ENCODE peak calls at places on chromosomes 6 and 20, in four cellular contexts. One of them, this sample, is unnamed.
A peak's percentile ranks its signal among the peaks of the same experiment; 100 is the strongest.

GRCh38 chr6:34149831-34150400 is 4.0 kb upstream of the GRM4 start:
- DNase-seq in astrocyte of the hippocampus: no peak
- DNase-seq in tibial artery: peak; percentile 38
- DNase-seq in lower leg skin: no peak
- DNase-seq in this sample: no peak

GRCh38 chr6:107115695-107116327 is 496 bp upstream of the BEND3 start:
- DNase-seq in astrocyte of the hippocampus: peak; percentile 71
- DNase-seq in tibial artery: no peak
- DNase-seq in lower leg skin: no peak
- DNase-seq in this sample: peak; percentile 20

GRCh38 chr20:50728981-50729874 is 2.2 kb upstream of the PARD6B start:
- DNase-seq in astrocyte of the hippocampus: no peak
- DNase-seq in tibial artery: peak; percentile 59
- DNase-seq in lower leg skin: peak; percentile 47
- DNase-seq in this sample: no peak

GRCh38 chr20:19784511-19785172 is 26.6 kb downstream of the RIN2 start:
- DNase-seq in astrocyte of the hippocampus: peak; percentile 90
- DNase-seq in tibial artery: no peak
- DNase-seq in lower leg skin: peak; percentile 60
- DNase-seq in this sample: peak; percentile 35

GRCh38 chr20:8194721-8195120 is 62.7 kb downstream of the PLCB1 start:
- DNase-seq in astrocyte of the hippocampus: no peak
- DNase-seq in tibial artery: no peak
- DNase-seq in lower leg skin: no peak
- DNase-seq in this sample: no peak

GRCh38 chr6:166955865-166956443 is 396 bp downstream of the RNASET2 start:
- DNase-seq in astrocyte of the hippocampus: no peak
- DNase-seq in tibial artery: no peak
- DNase-seq in lower leg skin: no peak
- DNase-seq in this sample: no peak

GRCh38 chr20:51121901-51122412 is 99.0 kb upstream of the KCNG1 start:
- DNase-seq in astrocyte of the hippocampus: peak; percentile 30
- DNase-seq in tibial artery: no peak
- DNase-seq in lower leg skin: no peak
- DNase-seq in this sample: no peak

GRCh38 chr6:131065112-131065823 is 2.2 kb upstream of the EPB41L2 start:
- DNase-seq in astrocyte of the hippocampus: no peak
- DNase-seq in tibial artery: no peak
- DNase-seq in lower leg skin: no peak
- DNase-seq in this sample: no peak

GRCh38 chr6:34484391-34484790 is 18.5 kb downstream of the PACSIN1 start:
- DNase-seq in astrocyte of the hippocampus: no peak
- DNase-seq in tibial artery: no peak
- DNase-seq in lower leg skin: no peak
- DNase-seq in this sample: no peak

GRCh38 chr20:24701027-24701426 is 231.6 kb downstream of the SYNDIG1 start:
- DNase-seq in astrocyte of the hippocampus: no peak
- DNase-seq in tibial artery: peak; percentile 43
- DNase-seq in lower leg skin: peak; percentile 1
- DNase-seq in this sample: no peak

GRCh38 chr6:168494726-168495125 is 53.7 kb downstream of the SMOC2 start:
- DNase-seq in astrocyte of the hippocampus: no peak
- DNase-seq in tibial artery: no peak
- DNase-seq in lower leg skin: no peak
- DNase-seq in this sample: no peak

GRCh38 chr6:127879685-127880084 is 21.2 kb downstream of the THEMIS start:
- DNase-seq in astrocyte of the hippocampus: peak; percentile 22
- DNase-seq in tibial artery: no peak
- DNase-seq in lower leg skin: no peak
- DNase-seq in this sample: no peak

GRCh38 chr6:156804402-156804801 is 27.2 kb downstream of the ARID1B start:
- DNase-seq in astrocyte of the hippocampus: no peak
- DNase-seq in tibial artery: no peak
- DNase-seq in lower leg skin: no peak
- DNase-seq in this sample: no peak

GRCh38 chr6:34994693-34995092 is 105.6 kb downstream of the ANKS1A start:
- DNase-seq in astrocyte of the hippocampus: no peak
- DNase-seq in tibial artery: no peak
- DNase-seq in lower leg skin: no peak
- DNase-seq in this sample: no peak

GRCh38 chr20:22836877-22837276 is 198.2 kb upstream of the SSTR4 start:
- DNase-seq in astrocyte of the hippocampus: no peak
- DNase-seq in tibial artery: no peak
- DNase-seq in lower leg skin: no peak
- DNase-seq in this sample: no peak

GRCh38 chr6:165178056-165178455 is 131.3 kb downstream of the C6orf118 start:
- DNase-seq in astrocyte of the hippocampus: no peak
- DNase-seq in tibial artery: no peak
- DNase-seq in lower leg skin: no peak
- DNase-seq in this sample: no peak

This sample was measured in uterus.